ENCODE peak calls at places on chromosomes 4 and X, in eight cellular contexts. One of them, this sample, is unnamed. For H3K27me3, the result is how much of the 10 kb centered on the place peaks cover.

GRCh38 chrX:42107495-42108139 is 184.3 kb upstream of the CASK start:
- DNase-seq in upper lobe of left lung: no peak
- DNase-seq in mammary epithelial cell: no peak
- DNase-seq in thoracic aorta: no peak
- DNase-seq in IMR-90: no peak
- DNase-seq in dorsolateral prefrontal cortex: no peak
- DNase-seq in spleen: no peak
- DNase-seq in brain microvascular endothelial cell: no peak
- DNase-seq in this sample: no peak

GRCh38 chr4:153428816-153429592 is 37.2 kb upstream of the TMEM131L start:
- DNase-seq in thoracic aorta: no peak
- DNase-seq in mammary epithelial cell: no peak
- DNase-seq in dorsolateral prefrontal cortex: no peak
- DNase-seq in spleen: no peak
- DNase-seq in upper lobe of left lung: no peak
- DNase-seq in brain microvascular endothelial cell: no peak
- DNase-seq in IMR-90: peak
- DNase-seq in this sample: no peak

GRCh38 chr4:148850257-148850995 is 408.2 kb upstream of the NR3C2 start:
- DNase-seq in thoracic aorta: no peak
- DNase-seq in dorsolateral prefrontal cortex: no peak
- DNase-seq in brain microvascular endothelial cell: no peak
- DNase-seq in IMR-90: no peak
- DNase-seq in spleen: no peak
- DNase-seq in upper lobe of left lung: no peak
- DNase-seq in mammary epithelial cell: no peak
- DNase-seq in this sample: no peak

GRCh38 chr4:7201351-7202305 is 9.3 kb downstream of the SORCS2 start:
- DNase-seq in spleen: no peak
- DNase-seq in thoracic aorta: no peak
- DNase-seq in mammary epithelial cell: no peak
- DNase-seq in brain microvascular endothelial cell: no peak
- DNase-seq in dorsolateral prefrontal cortex: peak
- DNase-seq in IMR-90: no peak
- DNase-seq in upper lobe of left lung: peak
- DNase-seq in this sample: no peak

GRCh38 chr4:88446124-88446523 is 10.8 kb upstream of the HERC5 start:
- DNase-seq in mammary epithelial cell: peak
- DNase-seq in dorsolateral prefrontal cortex: no peak
- DNase-seq in brain microvascular endothelial cell: peak
- DNase-seq in upper lobe of left lung: no peak
- DNase-seq in IMR-90: no peak
- DNase-seq in spleen: no peak
- DNase-seq in thoracic aorta: no peak
- DNase-seq in this sample: no peak

GRCh38 chrX:136584545-136584944 is 52.5 kb downstream of the VGLL1 start:
- DNase-seq in spleen: no peak
- DNase-seq in mammary epithelial cell: no peak
- DNase-seq in upper lobe of left lung: no peak
- DNase-seq in IMR-90: no peak
- DNase-seq in thoracic aorta: no peak
- DNase-seq in brain microvascular endothelial cell: no peak
- DNase-seq in dorsolateral prefrontal cortex: no peak
- DNase-seq in this sample: no peak

GRCh38 chrX:21738145-21738949 is 19.6 kb downstream of the SMPX start:
- DNase-seq in dorsolateral prefrontal cortex: no peak
- DNase-seq in brain microvascular endothelial cell: no peak
- DNase-seq in spleen: no peak
- DNase-seq in IMR-90: no peak
- DNase-seq in mammary epithelial cell: no peak
- DNase-seq in upper lobe of left lung: no peak
- DNase-seq in thoracic aorta: no peak
- DNase-seq in this sample: peak

GRCh38 chr4:17400696-17401095 is 111.2 kb downstream of the QDPR start:
- DNase-seq in dorsolateral prefrontal cortex: no peak
- DNase-seq in thoracic aorta: no peak
- DNase-seq in spleen: no peak
- DNase-seq in mammary epithelial cell: no peak
- DNase-seq in upper lobe of left lung: no peak
- DNase-seq in IMR-90: no peak
- DNase-seq in brain microvascular endothelial cell: no peak
- DNase-seq in this sample: no peak

GRCh38 chr4:177107288-177107901 is 202.3 kb upstream of the NEIL3 start:
- DNase-seq in brain microvascular endothelial cell: no peak
- DNase-seq in dorsolateral prefrontal cortex: no peak
- DNase-seq in upper lobe of left lung: no peak
- DNase-seq in IMR-90: no peak
- DNase-seq in mammary epithelial cell: peak
- DNase-seq in spleen: no peak
- DNase-seq in thoracic aorta: no peak
- DNase-seq in this sample: no peak

GRCh38 chr4:6198278-6198677 is 2.1 kb downstream of the JAKMIP1 start:
- DNase-seq in brain microvascular endothelial cell: no peak
- DNase-seq in thoracic aorta: no peak
- DNase-seq in IMR-90: no peak
- DNase-seq in spleen: peak
- DNase-seq in dorsolateral prefrontal cortex: no peak
- DNase-seq in mammary epithelial cell: no peak
- DNase-seq in upper lobe of left lung: no peak
- DNase-seq in this sample: no peak

GRCh38 chr4:85430697-85431096 is 44.3 kb upstream of the ARHGAP24 start:
- DNase-seq in upper lobe of left lung: no peak
- DNase-seq in brain microvascular endothelial cell: no peak
- DNase-seq in IMR-90: no peak
- DNase-seq in mammary epithelial cell: no peak
- DNase-seq in dorsolateral prefrontal cortex: no peak
- DNase-seq in spleen: no peak
- DNase-seq in thoracic aorta: no peak
- DNase-seq in this sample: no peak

GRCh38 chrX:13669246-13669689 is 16.3 kb downstream of the TCEANC start:
- DNase-seq in brain microvascular endothelial cell: peak
- DNase-seq in upper lobe of left lung: peak
- DNase-seq in mammary epithelial cell: peak
- DNase-seq in thoracic aorta: no peak
- DNase-seq in dorsolateral prefrontal cortex: no peak
- DNase-seq in IMR-90: peak
- DNase-seq in spleen: no peak
- DNase-seq in this sample: no peak

GRCh38 chrX:101260435-101260834 is 30.7 kb downstream of the TAF7L start:
- DNase-seq in upper lobe of left lung: no peak
- DNase-seq in brain microvascular endothelial cell: no peak
- DNase-seq in spleen: no peak
- DNase-seq in thoracic aorta: no peak
- DNase-seq in mammary epithelial cell: no peak
- DNase-seq in dorsolateral prefrontal cortex: no peak
- DNase-seq in IMR-90: no peak
- DNase-seq in this sample: no peak

GRCh38 chrX:69951756-69952155 is 98.0 kb downstream of the AWAT2 start:
- DNase-seq in upper lobe of left lung: no peak
- DNase-seq in brain microvascular endothelial cell: no peak
- DNase-seq in IMR-90: no peak
- DNase-seq in spleen: no peak
- DNase-seq in thoracic aorta: no peak
- DNase-seq in mammary epithelial cell: no peak
- DNase-seq in dorsolateral prefrontal cortex: no peak
- DNase-seq in this sample: no peak

GRCh38 chr4:122576261-122577188 is 44.3 kb downstream of the IL21 start:
- DNase-seq in IMR-90: peak
- DNase-seq in thoracic aorta: no peak
- DNase-seq in upper lobe of left lung: no peak
- DNase-seq in dorsolateral prefrontal cortex: no peak
- DNase-seq in spleen: no peak
- DNase-seq in brain microvascular endothelial cell: peak
- DNase-seq in mammary epithelial cell: peak
- DNase-seq in this sample: no peak

GRCh38 chr4:139625487-139625886 is 40.1 kb upstream of the MGST2 start:
- DNase-seq in spleen: no peak
- DNase-seq in brain microvascular endothelial cell: no peak
- DNase-seq in IMR-90: no peak
- DNase-seq in dorsolateral prefrontal cortex: no peak
- DNase-seq in thoracic aorta: no peak
- DNase-seq in upper lobe of left lung: no peak
- DNase-seq in mammary epithelial cell: no peak
- DNase-seq in this sample: no peak
- H3K27me3 ChIP-seq in spleen: under half
- H3K27me3 ChIP-seq in brain microvascular endothelial cell: under half
- H3K27me3 ChIP-seq in IMR-90: under half
- H3K27me3 ChIP-seq in dorsolateral prefrontal cortex: under half
- H3K27me3 ChIP-seq in thoracic aorta: under half
- H3K27me3 ChIP-seq in upper lobe of left lung: under half
- H3K27me3 ChIP-seq in mammary epithelial cell: under half
- H3K27me3 ChIP-seq in this sample: under half

GRCh38 chr4:8910822-8911310 is 39.2 kb upstream of the HMX1 start:
- DNase-seq in thoracic aorta: no peak
- DNase-seq in brain microvascular endothelial cell: no peak
- DNase-seq in spleen: no peak
- DNase-seq in mammary epithelial cell: no peak
- DNase-seq in dorsolateral prefrontal cortex: peak
- DNase-seq in IMR-90: no peak
- DNase-seq in upper lobe of left lung: no peak
- DNase-seq in this sample: no peak

GRCh38 chr4:8910100-8910821 is 38.6 kb upstream of the HMX1 start:
- DNase-seq in thoracic aorta: no peak
- DNase-seq in dorsolateral prefrontal cortex: peak
- DNase-seq in mammary epithelial cell: no peak
- DNase-seq in IMR-90: no peak
- DNase-seq in spleen: peak
- DNase-seq in brain microvascular endothelial cell: no peak
- DNase-seq in upper lobe of left lung: peak
- DNase-seq in this sample: peak

GRCh38 chr4:8912506-8912905 is 40.9 kb upstream of the HMX1 start:
- DNase-seq in thoracic aorta: no peak
- DNase-seq in spleen: peak
- DNase-seq in IMR-90: no peak
- DNase-seq in upper lobe of left lung: peak
- DNase-seq in brain microvascular endothelial cell: no peak
- DNase-seq in dorsolateral prefrontal cortex: no peak
- DNase-seq in mammary epithelial cell: no peak
- DNase-seq in this sample: no peak

GRCh38 chr4:8912089-8912455 is 40.4 kb upstream of the HMX1 start:
- DNase-seq in upper lobe of left lung: no peak
- DNase-seq in thoracic aorta: no peak
- DNase-seq in brain microvascular endothelial cell: no peak
- DNase-seq in spleen: peak
- DNase-seq in IMR-90: no peak
- DNase-seq in mammary epithelial cell: no peak
- DNase-seq in dorsolateral prefrontal cortex: peak
- DNase-seq in this sample: no peak

GRCh38 chr4:8911311-8912088 is 39.9 kb upstream of the HMX1 start:
- DNase-seq in IMR-90: no peak
- DNase-seq in thoracic aorta: no peak
- DNase-seq in brain microvascular endothelial cell: no peak
- DNase-seq in dorsolateral prefrontal cortex: peak
- DNase-seq in mammary epithelial cell: no peak
- DNase-seq in upper lobe of left lung: peak
- DNase-seq in spleen: peak
- DNase-seq in this sample: peak
- H3K27me3 ChIP-seq in IMR-90: under half
- H3K27me3 ChIP-seq in thoracic aorta: under half
- H3K27me3 ChIP-seq in brain microvascular endothelial cell: under half
- H3K27me3 ChIP-seq in dorsolateral prefrontal cortex: under half
- H3K27me3 ChIP-seq in mammary epithelial cell: under half
- H3K27me3 ChIP-seq in upper lobe of left lung: under half
- H3K27me3 ChIP-seq in spleen: under half
- H3K27me3 ChIP-seq in this sample: under half

GRCh38 chr4:41324861-41325260 is 68.1 kb downstream of the UCHL1 start:
- DNase-seq in spleen: no peak
- DNase-seq in IMR-90: no peak
- DNase-seq in thoracic aorta: no peak
- DNase-seq in mammary epithelial cell: no peak
- DNase-seq in upper lobe of left lung: no peak
- DNase-seq in brain microvascular endothelial cell: no peak
- DNase-seq in dorsolateral prefrontal cortex: no peak
- DNase-seq in this sample: no peak
- H3K27me3 ChIP-seq in spleen: under half
- H3K27me3 ChIP-seq in IMR-90: under half
- H3K27me3 ChIP-seq in thoracic aorta: under half
- H3K27me3 ChIP-seq in mammary epithelial cell: under half
- H3K27me3 ChIP-seq in upper lobe of left lung: under half
- H3K27me3 ChIP-seq in brain microvascular endothelial cell: under half
- H3K27me3 ChIP-seq in dorsolateral prefrontal cortex: under half
- H3K27me3 ChIP-seq in this sample: under half

GRCh38 chrX:120309873-120310730 is 1.2 kb downstream of the TMEM255A start:
- DNase-seq in thoracic aorta: no peak
- DNase-seq in IMR-90: no peak
- DNase-seq in dorsolateral prefrontal cortex: no peak
- DNase-seq in mammary epithelial cell: no peak
- DNase-seq in upper lobe of left lung: no peak
- DNase-seq in spleen: no peak
- DNase-seq in brain microvascular endothelial cell: no peak
- DNase-seq in this sample: no peak

GRCh38 chrX:120310861-120311631 is at the start of gene TMEM255A:
- DNase-seq in upper lobe of left lung: no peak
- DNase-seq in thoracic aorta: no peak
- DNase-seq in IMR-90: no peak
- DNase-seq in dorsolateral prefrontal cortex: peak
- DNase-seq in mammary epithelial cell: no peak
- DNase-seq in brain microvascular endothelial cell: no peak
- DNase-seq in spleen: peak
- DNase-seq in this sample: no peak

GRCh38 chrX:120311632-120312000 is 355 bp upstream of the TMEM255A start:
- DNase-seq in mammary epithelial cell: no peak
- DNase-seq in brain microvascular endothelial cell: no peak
- DNase-seq in upper lobe of left lung: no peak
- DNase-seq in spleen: no peak
- DNase-seq in thoracic aorta: no peak
- DNase-seq in IMR-90: no peak
- DNase-seq in dorsolateral prefrontal cortex: no peak
- DNase-seq in this sample: no peak

GRCh38 chrX:120308558-120308957 is 2.7 kb downstream of the TMEM255A start:
- DNase-seq in dorsolateral prefrontal cortex: no peak
- DNase-seq in IMR-90: no peak
- DNase-seq in spleen: no peak
- DNase-seq in mammary epithelial cell: no peak
- DNase-seq in thoracic aorta: no peak
- DNase-seq in upper lobe of left lung: no peak
- DNase-seq in brain microvascular endothelial cell: no peak
- DNase-seq in this sample: no peak

DNA sequence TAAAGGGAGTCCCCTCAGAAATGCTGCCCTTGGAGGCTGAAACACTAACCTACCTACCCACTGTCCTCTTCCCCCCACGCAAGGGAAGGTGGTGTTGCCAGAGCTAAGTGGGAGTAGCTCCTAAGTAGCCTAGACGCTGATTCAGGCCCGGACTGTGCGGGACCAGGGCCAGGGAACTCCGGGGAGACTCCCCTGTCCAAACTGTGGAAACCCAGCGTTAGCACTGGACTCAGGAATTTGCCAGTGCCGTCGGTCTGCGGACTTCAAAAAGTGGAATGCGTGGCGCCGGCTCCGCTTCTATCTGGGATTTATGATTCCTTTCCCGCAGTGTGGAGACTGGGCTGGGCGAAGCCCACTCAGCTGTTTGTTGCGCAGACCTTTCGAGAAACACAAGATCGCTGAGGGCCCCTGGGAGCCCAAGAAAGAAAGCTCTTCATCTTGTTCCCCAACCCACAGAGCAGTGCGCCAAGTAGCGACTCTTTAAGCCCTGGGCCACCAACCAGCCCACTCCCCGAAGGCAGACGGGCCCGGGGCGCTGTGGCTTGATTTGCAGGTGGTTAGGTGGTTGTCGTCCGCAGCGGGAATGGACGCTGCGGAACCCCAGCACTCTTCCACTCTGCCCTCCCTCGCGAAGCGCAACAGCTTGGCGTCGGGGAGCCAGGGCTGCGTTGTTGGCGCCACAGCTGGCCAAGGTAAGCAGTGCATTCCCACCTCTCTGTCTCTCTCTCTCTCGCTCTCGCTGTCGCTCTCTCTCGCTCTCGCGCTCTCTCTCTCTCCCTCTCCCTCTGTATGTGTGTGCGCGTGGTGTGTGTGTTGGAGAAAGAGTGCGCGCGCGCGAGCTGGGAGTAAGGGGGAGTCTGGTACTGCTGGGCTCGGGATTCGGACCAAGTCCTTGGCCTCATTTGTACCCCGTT is 2.0 kb downstream of the TMEM255A start:
- DNase-seq in thoracic aorta: peak
- DNase-seq in brain microvascular endothelial cell: peak
- DNase-seq in spleen: peak
- DNase-seq in dorsolateral prefrontal cortex: no peak
- DNase-seq in mammary epithelial cell: peak
- DNase-seq in upper lobe of left lung: peak
- DNase-seq in IMR-90: peak
- DNase-seq in this sample: peak
- H3K27me3 ChIP-seq in thoracic aorta: under half
- H3K27me3 ChIP-seq in brain microvascular endothelial cell: under half
- H3K27me3 ChIP-seq in spleen: under half
- H3K27me3 ChIP-seq in dorsolateral prefrontal cortex: under half
- H3K27me3 ChIP-seq in mammary epithelial cell: under half
- H3K27me3 ChIP-seq in upper lobe of left lung: under half
- H3K27me3 ChIP-seq in IMR-90: under half
- H3K27me3 ChIP-seq in this sample: under half